ENCODE peak calls at places on chromosomes 1 and 21, in ten cellular contexts. Q is pancreas, Z is hepatocyte, T is lung, B is bronchial epithelial cell, C is lower lobe of right lung, I is fibroblast of lung, L is uterus, U is tibial nerve, S is thyroid gland. O is an unnamed sample. For H3K36me3, the result is how much of the 10 kb centered on the place peaks cover.

GRCh38 chr21:29671728-29672127 is 268.1 kb downstream of the GRIK1 start:
- DNase-seq in Q (no peak), Z (no peak), T (no peak), B (no peak), C (no peak), I (no peak), L (no peak), U (no peak), S (no peak), O (no peak)

GRCh38 chr1:26854953-26855352 is 8.0 kb upstream of the SFN start:
- DNase-seq in Q (no peak), Z (no peak), T (no peak), B (peak), C (no peak), I (no peak), L (no peak), U (no peak), S (no peak), O (no peak)

GRCh38 chr1:25697426-25698220 is 81.0 kb downstream of the MAN1C1 start:
- DNase-seq in Q (no peak), Z (no peak), T (no peak), B (peak), C (no peak), I (no peak), L (no peak), U (no peak), S (no peak), O (no peak)

GRCh38 chr1:56710646-56711045 is 65.5 kb downstream of the PRKAA2 start:
- DNase-seq in Q (no peak), Z (peak), T (no peak), B (peak), C (no peak), I (peak), L (no peak), U (no peak), S (no peak), O (peak)

GRCh38 chr1:210394281-210394798 is 65.6 kb downstream of the HHAT start:
- DNase-seq in Q (no peak), Z (no peak), T (no peak), B (no peak), C (no peak), I (peak), L (no peak), U (peak), S (no peak), O (no peak)

GRCh38 chr1:26584022-26584485 is 54.5 kb downstream of the RPS6KA1 start:
- DNase-seq in Q (no peak), Z (no peak), T (no peak), B (peak), C (no peak), I (no peak), L (no peak), U (no peak), S (no peak), O (no peak)

GRCh38 chr1:2045468-2046224 is 4.6 kb upstream of the PRKCZ start:
- DNase-seq in Q (peak), Z (no peak), T (no peak), B (no peak), C (no peak), I (no peak), L (no peak), U (no peak), S (no peak), O (no peak)

GRCh38 chr1:10623391-10624145 is 148.8 kb downstream of the PEX14 start:
- DNase-seq in Q (no peak), Z (no peak), T (no peak), B (no peak), C (no peak), I (no peak), L (peak), U (no peak), S (no peak), O (no peak)

GRCh38 chr21:45292399-45293213 is 4.9 kb upstream of the POFUT2 start:
- DNase-seq in Q (peak), Z (peak), T (peak), B (peak), C (peak), I (peak), L (peak), U (peak), S (peak), O (no peak)

GRCh38 chr21:46326110-46326703 is 2.3 kb downstream of the PCNT start:
- DNase-seq in Q (no peak), Z (no peak), T (no peak), B (no peak), C (no peak), I (no peak), L (no peak), U (no peak), S (no peak), O (no peak)
- TF ChIP-seq CTCF in Q (no peak), Z (peak), T (no peak), B (peak), C (no peak), I (no peak), L (no peak), U (no peak), S (no peak), O (no peak)

GRCh38 chr1:222557148-222557547 is 9.2 kb upstream of the HHIPL2 start:
- DNase-seq in Q (no peak), Z (no peak), T (no peak), B (no peak), C (no peak), I (peak), L (no peak), U (no peak), S (no peak), O (no peak)
- H3K36me3 ChIP-seq in Q (under half), Z (under half), T (under half), B (under half), C (half or more), I (under half), L (under half), U (under half), S (under half), O (under half)

GRCh38 chr1:18955442-18956188 is 861 bp downstream of the IFFO2 start:
- DNase-seq in Q (peak), Z (peak), T (no peak), B (no peak), C (peak), I (no peak), L (no peak), U (no peak), S (peak), O (no peak)

GRCh38 chr1:18959591-18959990 is 3.1 kb upstream of the IFFO2 start:
- DNase-seq in Q (no peak), Z (no peak), T (no peak), B (no peak), C (no peak), I (no peak), L (no peak), U (no peak), S (no peak), O (no peak)

GRCh38 chr1:18957136-18957521 is 653 bp upstream of the IFFO2 start:
- DNase-seq in Q (no peak), Z (peak), T (no peak), B (no peak), C (no peak), I (no peak), L (no peak), U (no peak), S (no peak), O (no peak)

GRCh38 chr1:18956189-18957135 is at the start of gene IFFO2:
- DNase-seq in Q (peak), Z (peak), T (peak), B (peak), C (peak), I (peak), L (peak), U (peak), S (peak), O (peak)

DNA sequence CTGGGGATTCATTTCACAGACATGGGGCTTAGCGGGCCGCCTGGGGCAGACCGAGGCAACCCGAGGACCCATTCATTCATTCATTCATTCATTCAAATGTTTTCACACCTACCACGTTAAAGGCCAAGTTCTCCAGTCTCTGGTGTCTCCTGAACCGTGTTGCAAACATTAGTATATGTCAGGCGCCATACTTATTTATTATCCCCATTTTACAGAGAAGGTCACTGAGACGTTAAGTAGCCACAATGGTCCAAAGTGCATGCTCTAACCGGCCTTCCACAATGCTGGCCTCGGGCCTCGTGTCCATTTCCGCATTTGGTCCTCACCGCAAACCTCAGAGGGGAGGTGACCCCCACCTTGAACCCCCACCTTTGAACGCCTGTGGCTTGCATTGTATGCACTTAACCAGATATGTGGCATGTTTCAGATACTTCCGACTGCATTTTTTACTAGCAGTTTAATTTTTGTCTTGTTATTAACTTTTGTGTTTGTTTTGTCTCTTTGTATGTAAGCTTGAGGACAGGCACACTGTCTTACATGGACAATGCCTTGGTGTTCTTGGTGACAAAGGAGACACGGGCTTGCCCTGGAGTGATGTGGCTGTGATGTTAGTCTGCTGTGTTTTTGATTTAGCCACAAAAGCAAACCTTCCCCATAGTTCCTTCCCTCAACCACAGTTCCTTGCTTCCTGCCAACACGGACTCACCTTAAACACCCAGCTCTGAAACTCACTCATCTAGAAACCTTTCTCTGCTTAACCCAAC is 1.2 kb upstream of the IFFO2 start:
- DNase-seq in Q (no peak), Z (no peak), T (no peak), B (no peak), C (no peak), I (peak), L (no peak), U (no peak), S (no peak), O (no peak)
- H3K4me3 ChIP-seq in Q (peak), Z (no peak), T (no peak), B (no peak), C (peak), I (no peak), L (no peak), U (no peak), S (no peak), O (no peak)

DNA sequence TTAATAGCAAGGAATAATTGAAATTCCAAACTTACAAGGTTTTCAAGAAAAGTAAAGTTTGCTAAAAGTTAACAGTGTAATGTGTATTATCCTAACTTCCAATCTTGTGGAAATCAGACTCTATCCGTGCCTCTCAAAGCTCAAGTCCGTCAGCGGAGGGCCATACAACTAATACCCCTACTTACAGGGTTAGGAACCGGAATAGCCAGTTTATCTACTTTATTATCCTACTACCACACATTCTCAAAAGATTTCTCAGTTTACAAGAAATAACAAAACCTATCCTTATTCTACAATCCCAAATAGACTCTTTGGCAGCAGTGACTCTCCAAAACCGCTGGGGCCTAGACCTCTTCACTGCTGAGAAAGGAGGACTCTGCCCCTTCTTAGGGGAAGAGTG is 457.8 kb downstream of the PTPRC start:
- DNase-seq in Q (no peak), Z (no peak), T (no peak), B (peak), C (no peak), I (no peak), L (no peak), U (no peak), S (no peak), O (no peak)
- TF ChIP-seq CTCF in Q (no peak), Z (no peak), T (no peak), B (no peak), C (no peak), I (no peak), L (no peak), U (no peak), S (no peak), O (no peak)

O was measured in BJ.